ENCODE peak calls at places on chromosomes 11 and 22, in eight cellular contexts. J is NCI-H1930, Y is astrocyte of the hippocampus, A is fibroblast of lung, R is T-helper 1 cell, W is GM03348, B is GM20000, G is Daoy. Z is an unnamed sample.
A peak's percentile ranks its signal among the peaks of the same experiment; 100 is the strongest.

GRCh38 chr11:11211888-11212287 is 141.2 kb downstream of the CSNK2A3 start:
- DNase-seq in J (no peak), Y (peak; percentile 54), A (no peak), R (no peak), W (no peak), B (no peak), G (no peak), Z (no peak)

GRCh38 chr11:62025429-62026105 is 58.1 kb upstream of the FTH1 start:
- DNase-seq in J (no peak), Y (peak; percentile 29), A (peak; percentile 75), R (peak; percentile 97), W (peak; percentile 86), B (peak; percentile 60), G (peak; percentile 87), Z (peak; percentile 91)

GRCh38 chr11:128502736-128503135 is 84.6 kb downstream of the ETS1 start:
- DNase-seq in J (no peak), Y (peak; percentile 89), A (peak; percentile 95), R (no peak), W (no peak), B (no peak), G (peak; percentile 82), Z (no peak)

GRCh38 chr11:65920035-65920802 is 993 bp downstream of the DRAP1 start:
- DNase-seq in J (no peak), Y (no peak), A (no peak), R (no peak), W (peak; percentile 30), B (no peak), G (no peak), Z (no peak)

GRCh38 chr11:119584193-119585037 is 144.6 kb downstream of the NECTIN1 start:
- DNase-seq in J (peak; percentile 59), Y (peak; percentile 94), A (peak; percentile 93), R (no peak), W (peak; percentile 77), B (no peak), G (peak; percentile 89), Z (no peak)

GRCh38 chr22:42277232-42277753 is 6.8 kb upstream of the TCF20 start:
- DNase-seq in J (no peak), Y (no peak), A (no peak), R (no peak), W (no peak), B (no peak), G (no peak), Z (no peak)

GRCh38 chr11:117928818-117929567 is at the start of gene TMPRSS13:
- DNase-seq in J (no peak), Y (no peak), A (no peak), R (no peak), W (no peak), B (no peak), G (no peak), Z (no peak)

GRCh38 chr11:125621995-125622394 is 3.0 kb upstream of the CHEK1 start:
- DNase-seq in J (no peak), Y (peak; percentile 42), A (peak; percentile 73), R (no peak), W (peak; percentile 40), B (no peak), G (no peak), Z (no peak)

GRCh38 chr11:58616594-58616993 is 5.9 kb upstream of the CNTF start:
- DNase-seq in J (no peak), Y (peak; percentile 89), A (peak; percentile 94), R (no peak), W (peak; percentile 73), B (no peak), G (peak; percentile 72), Z (no peak)

GRCh38 chr11:69744435-69744834 is 30.7 kb downstream of the FGF4 start:
- DNase-seq in J (no peak), Y (peak; percentile 94), A (peak; percentile 84), R (no peak), W (no peak), B (no peak), G (peak; percentile 85), Z (no peak)

GRCh38 chr22:44755956-44756361 is 3.6 kb downstream of the ARHGAP8 start:
- DNase-seq in J (no peak), Y (no peak), A (no peak), R (no peak), W (no peak), B (no peak), G (no peak), Z (no peak)

GRCh38 chr11:113647108-113647507 is 59.0 kb downstream of the TMPRSS5 start:
- DNase-seq in J (no peak), Y (no peak), A (no peak), R (peak; percentile 6), W (no peak), B (no peak), G (no peak), Z (no peak)

GRCh38 chr11:9219572-9219971 is 45.6 kb downstream of the DENND5A start:
- DNase-seq in J (no peak), Y (peak; percentile 76), A (peak; percentile 94), R (no peak), W (peak; percentile 78), B (no peak), G (peak; percentile 11), Z (no peak)

GRCh38 chr11:115717215-115717584 is 213.0 kb upstream of the CADM1 start:
- DNase-seq in J (no peak), Y (no peak), A (peak; percentile 30), R (no peak), W (no peak), B (no peak), G (no peak), Z (no peak)

GRCh38 chr11:235180-235997 is 753 bp downstream of the SIRT3 start:
- DNase-seq in J (no peak), Y (no peak), A (peak; percentile 45), R (no peak), W (no peak), B (peak; percentile 63), G (no peak), Z (peak; percentile 58)

GRCh38 chr22:28369849-28370248 is 309.8 kb downstream of the TTC28 start:
- DNase-seq in J (no peak), Y (no peak), A (no peak), R (peak; percentile 55), W (no peak), B (no peak), G (no peak), Z (no peak)

GRCh38 chr11:104260456-104260855 is 96.5 kb upstream of the PDGFD start:
- DNase-seq in J (no peak), Y (no peak), A (no peak), R (no peak), W (no peak), B (no peak), G (no peak), Z (no peak)

GRCh38 chr11:74739546-74740270 is 8.5 kb upstream of the CHRDL2 start:
- DNase-seq in J (peak; percentile 25), Y (peak; percentile 83), A (peak; percentile 45), R (peak; percentile 44), W (peak; percentile 87), B (peak; percentile 79), G (peak; percentile 54), Z (no peak)

GRCh38 chr22:41262250-41262765 is 21.6 kb upstream of the CHADL start:
- DNase-seq in J (no peak), Y (no peak), A (no peak), R (no peak), W (no peak), B (no peak), G (no peak), Z (no peak)

GRCh38 chr11:60570970-60571369 is 55.8 kb downstream of the MS4A13 start:
- DNase-seq in J (no peak), Y (no peak), A (no peak), R (no peak), W (no peak), B (no peak), G (no peak), Z (no peak)

GRCh38 chr11:95187730-95188129 is 43.3 kb downstream of the SESN3 start:
- DNase-seq in J (no peak), Y (no peak), A (no peak), R (no peak), W (no peak), B (no peak), G (no peak), Z (no peak)

GRCh38 chr22:25417792-25418191 is 146.7 kb upstream of the GRK3 start:
- DNase-seq in J (no peak), Y (no peak), A (no peak), R (no peak), W (no peak), B (no peak), G (no peak), Z (no peak)

GRCh38 chr11:122938557-122938956 is 43.1 kb downstream of the BSX start:
- DNase-seq in J (no peak), Y (no peak), A (no peak), R (peak; percentile 27), W (no peak), B (no peak), G (no peak), Z (no peak)

GRCh38 chr11:117842131-117842941 is 17.8 kb upstream of the FXYD2 start:
- DNase-seq in J (no peak), Y (no peak), A (no peak), R (no peak), W (no peak), B (no peak), G (no peak), Z (no peak)

GRCh38 chr11:116543099-116543498 is 229.7 kb downstream of the BUD13 start:
- DNase-seq in J (no peak), Y (no peak), A (no peak), R (no peak), W (no peak), B (no peak), G (no peak), Z (no peak)

GRCh38 chr22:41538583-41538982 is 5.7 kb downstream of the POLR3H start:
- DNase-seq in J (no peak), Y (peak; percentile 43), A (no peak), R (no peak), W (no peak), B (no peak), G (no peak), Z (no peak)

GRCh38 chr11:16977136-16978020 is 36.8 kb downstream of the PLEKHA7 start:
- DNase-seq in J (no peak), Y (no peak), A (no peak), R (no peak), W (no peak), B (no peak), G (no peak), Z (no peak)

GRCh38 chr11:75275581-75275980 is 35.0 kb downstream of the TPBGL start:
- DNase-seq in J (no peak), Y (no peak), A (no peak), R (peak; percentile 91), W (no peak), B (no peak), G (no peak), Z (peak; percentile 77)

GRCh38 chr11:11227686-11228085 is 125.4 kb downstream of the CSNK2A3 start:
- DNase-seq in J (no peak), Y (no peak), A (no peak), R (no peak), W (no peak), B (no peak), G (no peak), Z (no peak)

GRCh38 chr11:416757-417621 is 2.2 kb upstream of the SIGIRR start:
- DNase-seq in J (no peak), Y (no peak), A (no peak), R (peak; percentile 60), W (peak; percentile 72), B (peak; percentile 70), G (no peak), Z (peak; percentile 39)

GRCh38 chr11:65419773-65420481 is 2.7 kb upstream of the NEAT1 start:
- DNase-seq in J (no peak), Y (peak; percentile 91), A (peak; percentile 91), R (peak; percentile 86), W (peak; percentile 88), B (no peak), G (peak; percentile 90), Z (no peak)

GRCh38 chr11:59710136-59710847 is 3.4 kb downstream of the OR10V1 start:
- DNase-seq in J (no peak), Y (no peak), A (peak; percentile 32), R (no peak), W (no peak), B (no peak), G (no peak), Z (no peak)

GRCh38 chr22:33606495-33606894 is 313.8 kb downstream of the LARGE1 start:
- DNase-seq in J (no peak), Y (no peak), A (no peak), R (no peak), W (no peak), B (no peak), G (no peak), Z (no peak)

GRCh38 chr11:122209619-122210377 is 93.8 kb upstream of the BLID start:
- DNase-seq in J (no peak), Y (peak; percentile 87), A (peak; percentile 82), R (no peak), W (peak; percentile 64), B (no peak), G (peak; percentile 73), Z (no peak)